ENCODE peak calls at places on chromosomes 4 and X, in four cellular contexts. F, K, B and E are unnamed samples.
A peak's percentile ranks its signal among the peaks of the same experiment; 100 is the strongest.

GRCh38 chr4:40183615-40184411 is 13.0 kb upstream of the RHOH start:
- DNase-seq in K (no peak), F (no peak), B (no peak), E (peak; percentile 59)

GRCh38 chrX:45771560-45772340 is 571.1 kb upstream of the DIPK2B start:
- DNase-seq in B (no peak), K (peak; percentile 84), F (no peak), E (peak; percentile 38)

GRCh38 chrX:43559643-43560042 is 96.5 kb upstream of the MAOA start:
- DNase-seq in F (no peak), B (peak; percentile 48), K (peak; percentile 29), E (peak; percentile 25)

GRCh38 chr4:145954924-145955339 is 16.3 kb upstream of the ZNF827 start:
- DNase-seq in F (peak; percentile 91), B (no peak), K (peak; percentile 94), E (no peak)

GRCh38 chr4:73945674-73946449 is 36.0 kb downstream of the PF4 start:
- DNase-seq in F (no peak), K (no peak), B (no peak), E (no peak)

GRCh38 chr4:169963998-169964397 is 62.2 kb downstream of the MFAP3L start:
- DNase-seq in K (no peak), B (no peak), F (no peak), E (no peak)

GRCh38 chr4:154506253-154506652 is 14.7 kb upstream of the DCHS2 start:
- DNase-seq in K (peak; percentile 21), B (no peak), F (no peak), E (peak; percentile 37)

GRCh38 chr4:1862961-1863296 is 7.0 kb upstream of the LETM1 start:
- DNase-seq in B (no peak), F (no peak), K (no peak), E (no peak)

GRCh38 chrX:13009256-13009655 is 34.3 kb downstream of the TMSB4X start:
- DNase-seq in K (peak; percentile 78), F (no peak), B (no peak), E (no peak)

GRCh38 chr4:6956434-6957147 is 47.0 kb downstream of the TBC1D14 start:
- DNase-seq in F (no peak), K (no peak), B (no peak), E (no peak)

GRCh38 chr4:12707381-12708175 is 776.6 kb downstream of the RAB28 start:
- DNase-seq in K (no peak), F (no peak), B (no peak), E (no peak)

GRCh38 chr4:8772499-8773123 is 99.0 kb downstream of the HMX1 start:
- DNase-seq in K (no peak), F (no peak), B (no peak), E (no peak)

GRCh38 chrX:150767475-150768131 is 74.4 kb downstream of the MTMR1 start:
- DNase-seq in K (peak; percentile 92), B (no peak), F (peak; percentile 30), E (no peak)

GRCh38 chr4:112889619-112890294 is 159.7 kb upstream of the ANK2 start:
- DNase-seq in B (no peak), F (no peak), K (peak; percentile 8), E (no peak)

GRCh38 chrX:55796496-55796895 is 78.9 kb downstream of the RRAGB start:
- DNase-seq in B (no peak), K (no peak), F (no peak), E (no peak)

GRCh38 chrX:48003367-48003757 is 427 bp downstream of the ZNF182 start:
- DNase-seq in F (no peak), K (no peak), B (no peak), E (peak; percentile 17)

GRCh38 chr4:42642136-42642797 is 14.6 kb downstream of the ATP8A1 start:
- DNase-seq in K (no peak), F (no peak), B (no peak), E (no peak)

GRCh38 chr4:182067828-182068227 is 175.4 kb upstream of the TENM3 start:
- DNase-seq in K (no peak), F (no peak), B (no peak), E (no peak)

GRCh38 chrX:28552322-28552721 is 34.9 kb upstream of the IL1RAPL1 start:
- DNase-seq in B (no peak), K (no peak), F (no peak), E (no peak)

GRCh38 chrX:10754445-10754844 is 134.1 kb upstream of the MID1 start:
- DNase-seq in B (no peak), F (no peak), K (no peak), E (no peak)

GRCh38 chr4:114108869-114109268 is 129.4 kb upstream of the ARSJ start:
- DNase-seq in B (no peak), F (peak; percentile 69), K (peak; percentile 82), E (no peak)

GRCh38 chr4:89469930-89470375 is 162.4 kb upstream of the GPRIN3 start:
- DNase-seq in F (peak; percentile 93), B (no peak), K (peak; percentile 88), E (no peak)